ENCODE peak calls at places on chromosomes 13 and 19, in five cellular contexts. S is mesendoderm; M is NCI-H2171; P is stimulated activated CD8-positive, alpha-beta memory T cell treated with anti-CD3 and anti-CD28 coated beads, Interleukin-2, amount 100 ng/mL, for 48 hours; L is HepG2. D is an unnamed sample.

GRCh38 chr13:113631341-113632095 is 26.5 kb downstream of the ATP4B start:
- DNase-seq in L (no peak), M (no peak), P (no peak), S (no peak), D (no peak)

GRCh38 chr13:93262729-93263128 is 36.1 kb downstream of the GPC6 start:
- DNase-seq in S (no peak), P (no peak), L (no peak), M (no peak), D (no peak)

GRCh38 chr13:78258304-78258703 is 339.7 kb upstream of the EDNRB start:
- DNase-seq in L (no peak), M (no peak), S (peak), P (no peak), D (no peak)

GRCh38 chr19:16034958-16035560 is 41.2 kb upstream of the TPM4 start:
- DNase-seq in M (no peak), L (no peak), S (no peak), P (no peak), D (no peak)

GRCh38 chr19:55459551-55459949 is 1.9 kb downstream of the ISOC2 start:
- DNase-seq in P (no peak), M (no peak), S (no peak), L (no peak), D (no peak)

GRCh38 chr13:107835339-107836018 is 379.9 kb downstream of the LIG4 start:
- DNase-seq in P (no peak), S (peak), M (no peak), L (no peak), D (no peak)

GRCh38 chr13:43235028-43235427 is 211.6 kb downstream of the DNAJC15 start:
- DNase-seq in P (no peak), M (no peak), S (no peak), L (no peak), D (no peak)

GRCh38 chr13:110312669-110313031 is 5.6 kb downstream of the COL4A2 start:
- DNase-seq in L (no peak), S (peak), P (no peak), M (no peak), D (no peak)

GRCh38 chr13:50529154-50529882 is 314.2 kb downstream of the DLEU7 start:
- DNase-seq in M (peak), S (no peak), L (no peak), P (no peak), D (no peak)

GRCh38 chr13:75263741-75264407 is 218.1 kb downstream of the TBC1D4 start:
- DNase-seq in S (no peak), L (no peak), M (no peak), P (no peak), D (no peak)

GRCh38 chr19:42074513-42075363 is 1.2 kb upstream of the ZNF574 start:
- DNase-seq in P (no peak), S (no peak), L (no peak), M (no peak), D (no peak)

GRCh38 chr13:44317752-44318550 is 55.7 kb upstream of the SERP2 start:
- DNase-seq in M (peak), L (no peak), P (no peak), S (no peak), D (no peak)

GRCh38 chr19:14325134-14325533 is 56.1 kb upstream of the ADGRE5 start:
- DNase-seq in P (no peak), S (no peak), M (no peak), L (no peak), D (no peak)

GRCh38 chr13:96581741-96582140 is 412.5 kb downstream of the OXGR1 start:
- DNase-seq in M (peak), L (no peak), P (no peak), S (no peak), D (no peak)

GRCh38 chr19:8057545-8058270 is 5.1 kb downstream of the CCL25 start:
- DNase-seq in M (no peak), S (no peak), P (no peak), L (no peak), D (peak)

GRCh38 chr19:28184997-28185396 is 1028.0 kb downstream of the UQCRFS1 start:
- DNase-seq in L (no peak), P (no peak), S (peak), M (no peak), D (no peak)

GRCh38 chr19:48629297-48629598 is 7.9 kb downstream of the DBP start:
- DNase-seq in M (no peak), P (no peak), L (no peak), S (no peak), D (no peak)

GRCh38 chr19:14410054-14410774 is 8.9 kb downstream of the DDX39A start:
- DNase-seq in M (no peak), P (no peak), L (no peak), S (no peak), D (no peak)

GRCh38 chr19:2927032-2927430 is 17.7 kb downstream of the ZNF77 start:
- DNase-seq in S (no peak), P (no peak), L (no peak), M (no peak), D (no peak)

GRCh38 chr19:11807099-11807380 is 7.0 kb upstream of the ZNF440 start:
- DNase-seq in P (no peak), S (no peak), M (no peak), L (no peak), D (no peak)

GRCh38 chr13:110869231-110869804 is 45.6 kb downstream of the ANKRD10 start:
- DNase-seq in M (no peak), L (no peak), S (no peak), P (no peak), D (no peak)

GRCh38 chr13:48727252-48728011 is 73.7 kb downstream of the CYSLTR2 start:
- DNase-seq in P (no peak), L (no peak), S (no peak), M (no peak), D (no peak)

GRCh38 chr13:62337109-62337880 is 921.6 kb upstream of the PCDH20 start:
- DNase-seq in P (no peak), M (no peak), L (no peak), S (peak), D (no peak)

GRCh38 chr19:4592445-4592844 is 33.0 kb upstream of the SEMA6B start:
- DNase-seq in S (no peak), P (no peak), L (no peak), M (no peak), D (no peak)

GRCh38 chr19:17762505-17763229 is 11.4 kb downstream of the FCHO1 start:
- DNase-seq in L (peak), S (peak), P (no peak), M (no peak), D (no peak)

GRCh38 chr13:101523732-101524131 is 71.3 kb downstream of the ITGBL1 start:
- DNase-seq in L (no peak), M (no peak), P (no peak), S (no peak), D (no peak)

GRCh38 chr19:39582891-39583625 is 19.3 kb upstream of the LGALS13 start:
- DNase-seq in P (no peak), M (no peak), S (no peak), L (no peak), D (no peak)

GRCh38 chr13:60584976-60585375 is 188.0 kb downstream of the TDRD3 start:
- DNase-seq in M (no peak), P (no peak), S (peak), L (no peak), D (no peak)

GRCh38 chr19:38478273-38478971 is 44.9 kb downstream of the RYR1 start:
- DNase-seq in P (no peak), M (no peak), S (peak), L (peak), D (no peak)

GRCh38 chr13:94966380-94966779 is 254.0 kb upstream of the SOX21 start:
- DNase-seq in S (no peak), L (no peak), P (no peak), M (no peak), D (no peak)

GRCh38 chr13:106637519-106637918 is 69.6 kb upstream of the ARGLU1 start:
- DNase-seq in L (no peak), M (no peak), S (no peak), P (no peak), D (no peak)

GRCh38 chr19:19528721-19529490 is at the start of gene YJEFN3:
- DNase-seq in S (no peak), P (no peak), L (no peak), M (no peak), D (no peak)

GRCh38 chr19:2015611-2015950 is at the start of gene BTBD2:
- DNase-seq in L (no peak), P (no peak), S (peak), M (peak), D (peak)

GRCh38 chr13:43487459-43487858 is 299.3 kb downstream of the ENOX1 start:
- DNase-seq in S (no peak), L (no peak), M (no peak), P (no peak), D (no peak)

GRCh38 chr13:106847049-106847448 is 279.1 kb upstream of the ARGLU1 start:
- DNase-seq in M (no peak), L (no peak), S (no peak), P (no peak), D (no peak)

GRCh38 chr19:3360494-3361383 is 5.6 kb upstream of the NFIC start:
- DNase-seq in S (no peak), M (no peak), L (no peak), P (peak), D (peak)

GRCh38 chr13:103386341-103386740 is 320.1 kb upstream of the SLC10A2 start:
- DNase-seq in M (no peak), P (no peak), L (no peak), S (peak), D (no peak)

GRCh38 chr13:49690133-49690989 is 925 bp downstream of the EBPL start:
- DNase-seq in P (no peak), L (peak), S (peak), M (peak), D (no peak)

GRCh38 chr13:25699056-25699455 is 327.3 kb downstream of the ATP8A2 start:
- DNase-seq in L (no peak), M (no peak), S (no peak), P (no peak), D (no peak)

D was measured in B cell.